ENCODE peak calls at places on chromosomes 12 and 14, in five cellular contexts. T, B, Y, A and C are unnamed samples.

GRCh38 chr12:20969766-20970165 is 159.3 kb downstream of the SLCO1B3 start:
- DNase-seq in T (no peak), B (no peak), Y (no peak), A (no peak), C (no peak)

GRCh38 chr14:24913746-24914145 is 136.2 kb downstream of the STXBP6 start:
- DNase-seq in T (no peak), B (no peak), Y (no peak), A (no peak), C (no peak)

GRCh38 chr12:124323771-124324530 is 29.1 kb downstream of the RFLNA start:
- DNase-seq in T (no peak), B (no peak), Y (no peak), A (no peak), C (no peak)

GRCh38 chr12:93911436-93911835 is 234.3 kb downstream of the CRADD start:
- DNase-seq in T (no peak), B (no peak), Y (no peak), A (no peak), C (no peak)

GRCh38 chr14:49865431-49865859 is 12.9 kb upstream of the NEMF start:
- DNase-seq in T (peak), B (peak), Y (peak), A (peak), C (peak)

GRCh38 chr12:117857632-117858274 is 111.0 kb downstream of the KSR2 start:
- DNase-seq in T (no peak), B (peak), Y (peak), A (no peak), C (peak)

GRCh38 chr12:2013527-2014223 is 9.4 kb upstream of the DCP1B start:
- DNase-seq in T (peak), B (no peak), Y (peak), A (peak), C (no peak)

GRCh38 chr14:49975799-49976198 is 82.9 kb downstream of the ARF6 start:
- DNase-seq in T (no peak), B (no peak), Y (no peak), A (no peak), C (no peak)

GRCh38 chr12:124422142-124422569 is 127.3 kb downstream of the RFLNA start:
- DNase-seq in T (no peak), B (no peak), Y (peak), A (peak), C (peak)

GRCh38 chr14:77032854-77033621 is 4.5 kb upstream of the IRF2BPL start:
- DNase-seq in T (peak), B (peak), Y (peak), A (peak), C (peak)

GRCh38 chr14:24935796-24936195 is 114.2 kb downstream of the STXBP6 start:
- DNase-seq in T (no peak), B (no peak), Y (no peak), A (no peak), C (no peak)

GRCh38 chr14:36238666-36239363 is 62.3 kb upstream of the PTCSC3 start:
- DNase-seq in T (no peak), B (no peak), Y (no peak), A (no peak), C (no peak)

GRCh38 chr14:72165151-72165715 is 233.0 kb downstream of the RGS6 start:
- DNase-seq in T (no peak), B (no peak), Y (no peak), A (no peak), C (no peak)

GRCh38 chr12:32108829-32109228 is 2.2 kb downstream of the BICD1 start:
- DNase-seq in T (no peak), B (no peak), Y (no peak), A (no peak), C (no peak)